ENCODE peak calls at places on chromosomes 11 and 22, in four cellular contexts. L is left ventricle myocardium inferior, M is hepatocyte, P is brain microvascular endothelial cell. I is an unnamed sample.

GRCh38 chr11:105553015-105553414 is 56.9 kb upstream of the GRIA4 start:
- DNase-seq in L (no peak), M (peak; percentile 16), P (peak; percentile 23), I (no peak)

GRCh38 chr11:116691779-116692178 is 81.0 kb downstream of the BUD13 start:
- DNase-seq in L (no peak), M (peak; percentile 68), P (peak; percentile 11), I (peak; percentile 60)

GRCh38 chr11:65437436-65438227 is 15.0 kb downstream of the NEAT1 start:
- DNase-seq in L (no peak), M (peak; percentile 3), P (no peak), I (no peak)

GRCh38 chr11:64878223-64878493 is 263 bp downstream of the EHD1 start:
- DNase-seq in L (no peak), M (no peak), P (peak; percentile 29), I (peak; percentile 22)

GRCh38 chr11:132490976-132491375 is 1041.3 kb downstream of the OPCML start:
- DNase-seq in L (no peak), M (no peak), P (no peak), I (no peak)

GRCh38 chr22:32695451-32695891 is 106.0 kb upstream of the TIMP3 start:
- DNase-seq in L (no peak), M (peak; percentile 69), P (peak; percentile 96), I (peak; percentile 33)

GRCh38 chr22:45376703-45377102 is 36.7 kb downstream of the SMC1B start:
- DNase-seq in L (no peak), M (no peak), P (no peak), I (no peak)

GRCh38 chr11:78742430-78742829 is 167.8 kb upstream of the NARS2 start:
- DNase-seq in L (peak; percentile 69), M (no peak), P (no peak), I (peak; percentile 14)

GRCh38 chr11:79052539-79052938 is 388.3 kb downstream of the TENM4 start:
- DNase-seq in L (no peak), M (no peak), P (peak; percentile 16), I (no peak)

GRCh38 chr22:25134028-25134427 is 65.6 kb upstream of the CRYBB3 start:
- DNase-seq in L (no peak), M (no peak), P (no peak), I (peak; percentile 63)

GRCh38 chr22:24883426-24883825 is 63.1 kb downstream of the LHFPL7 start:
- DNase-seq in L (no peak), M (no peak), P (no peak), I (no peak)

GRCh38 chr22:28034760-28035401 is 115.8 kb upstream of the PITPNB start:
- DNase-seq in L (peak; percentile 84), M (peak; percentile 54), P (peak; percentile 60), I (no peak)

GRCh38 chr11:1157645-1158591 is at the start of gene MUC5AC:
- DNase-seq in L (no peak), M (peak; percentile 2), P (no peak), I (peak; percentile 41)

GRCh38 chr11:64118871-64119495 is 46.9 kb downstream of the MACROD1 start:
- DNase-seq in L (no peak), M (no peak), P (no peak), I (no peak)

GRCh38 chr22:44220727-44221680 is 40.3 kb downstream of the PARVG start:
- DNase-seq in L (no peak), M (no peak), P (no peak), I (no peak)

GRCh38 chr11:28318861-28319260 is 210.7 kb downstream of the METTL15 start:
- DNase-seq in L (no peak), M (no peak), P (no peak), I (no peak)

GRCh38 chr11:43278302-43278956 is 33.4 kb upstream of the API5 start:
- DNase-seq in L (no peak), M (peak; percentile 45), P (peak; percentile 9), I (no peak)

GRCh38 chr11:74492974-74493815 is at the start of gene LIPT2:
- DNase-seq in L (peak; percentile 97), M (peak; percentile 99), P (peak; percentile 95), I (peak; percentile 98)

GRCh38 chr11:128327274-128327673 is 260.1 kb downstream of the ETS1 start:
- DNase-seq in L (no peak), M (no peak), P (no peak), I (no peak)

GRCh38 chr11:65473275-65473860 is 25.5 kb upstream of the MALAT1 start:
- DNase-seq in L (no peak), M (no peak), P (no peak), I (no peak)

GRCh38 chr22:43867839-43868652 is 5.7 kb upstream of the SULT4A1 start:
- DNase-seq in L (peak; percentile 58), M (peak; percentile 91), P (peak; percentile 41), I (peak; percentile 67)

GRCh38 chr11:79189604-79190003 is 251.2 kb downstream of the TENM4 start:
- DNase-seq in L (no peak), M (no peak), P (no peak), I (no peak)

GRCh38 chr22:20438066-20438677 is 547 bp upstream of the SCARF2 start:
- DNase-seq in L (no peak), M (peak; percentile 58), P (no peak), I (no peak)

GRCh38 chr11:129286813-129287212 is 88.8 kb upstream of the BARX2 start:
- DNase-seq in L (no peak), M (no peak), P (no peak), I (no peak)

GRCh38 chr11:126113515-126113957 is 50.9 kb upstream of the CDON start:
- DNase-seq in L (peak; percentile 85), M (peak; percentile 94), P (peak; percentile 80), I (peak; percentile 83)

GRCh38 chr11:92211576-92212167 is 12.9 kb upstream of the FAT3 start:
- DNase-seq in L (no peak), M (peak; percentile 68), P (peak; percentile 22), I (peak; percentile 37)
- TF ChIP-seq CTCF in L (peak; percentile 58), M (peak; percentile 50), P (peak; percentile 74), I (no peak)

GRCh38 chr11:67082071-67082791 is 25.6 kb downstream of the RHOD start:
- DNase-seq in L (no peak), M (peak; percentile 65), P (no peak), I (peak; percentile 49)
- TF ChIP-seq CTCF in L (no peak), M (no peak), P (peak; percentile 24), I (no peak)

DNA sequence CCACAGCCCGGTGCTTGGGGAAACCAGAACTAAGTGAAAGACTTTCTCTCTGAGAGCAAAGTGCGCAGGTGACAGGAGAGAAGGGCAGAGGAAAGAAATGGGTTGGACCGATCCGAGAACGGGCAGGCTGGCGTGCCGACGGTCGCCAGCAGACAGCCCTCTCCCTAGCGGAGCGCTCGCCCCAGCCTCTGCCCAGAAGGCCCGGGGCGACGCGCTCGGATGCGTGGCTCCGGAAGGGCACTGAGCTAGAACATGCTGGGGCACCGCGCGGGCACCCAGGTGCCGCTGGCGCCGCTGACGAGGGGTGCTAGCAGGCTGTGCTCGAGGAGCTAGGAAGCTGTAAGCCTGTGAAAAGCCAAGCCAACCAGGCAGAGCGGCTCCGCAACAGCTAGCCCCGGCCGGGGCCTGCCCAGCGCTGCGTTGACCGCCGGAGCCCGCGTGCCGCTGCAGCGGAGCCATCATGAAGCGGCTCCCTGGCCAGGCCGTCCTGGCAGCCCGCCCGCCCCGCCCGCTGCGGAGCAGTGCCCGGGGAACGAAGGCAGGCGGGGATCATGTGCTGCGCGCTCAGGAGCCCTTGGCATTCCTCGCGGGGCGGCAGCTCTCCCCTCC is 22.1 kb upstream of the RRAS2 start:
- DNase-seq in L (peak; percentile 84), M (peak; percentile 75), P (no peak), I (peak; percentile 67)
- TF ChIP-seq CTCF in L (no peak), M (no peak), P (no peak), I (peak; percentile 9)

GRCh38 chr11:111360150-111361043 is 18.7 kb downstream of the POU2AF1 start:
- DNase-seq in L (no peak), M (peak; percentile 88), P (no peak), I (peak; percentile 34)

GRCh38 chr11:111358038-111359001 is 20.8 kb downstream of the POU2AF1 start:
- DNase-seq in L (no peak), M (no peak), P (no peak), I (no peak)

GRCh38 chr11:111361082-111361801 is 17.8 kb downstream of the POU2AF1 start:
- DNase-seq in L (no peak), M (no peak), P (no peak), I (no peak)

GRCh38 chr11:111357150-111358037 is 21.7 kb downstream of the POU2AF1 start:
- DNase-seq in L (no peak), M (no peak), P (no peak), I (no peak)

DNA sequence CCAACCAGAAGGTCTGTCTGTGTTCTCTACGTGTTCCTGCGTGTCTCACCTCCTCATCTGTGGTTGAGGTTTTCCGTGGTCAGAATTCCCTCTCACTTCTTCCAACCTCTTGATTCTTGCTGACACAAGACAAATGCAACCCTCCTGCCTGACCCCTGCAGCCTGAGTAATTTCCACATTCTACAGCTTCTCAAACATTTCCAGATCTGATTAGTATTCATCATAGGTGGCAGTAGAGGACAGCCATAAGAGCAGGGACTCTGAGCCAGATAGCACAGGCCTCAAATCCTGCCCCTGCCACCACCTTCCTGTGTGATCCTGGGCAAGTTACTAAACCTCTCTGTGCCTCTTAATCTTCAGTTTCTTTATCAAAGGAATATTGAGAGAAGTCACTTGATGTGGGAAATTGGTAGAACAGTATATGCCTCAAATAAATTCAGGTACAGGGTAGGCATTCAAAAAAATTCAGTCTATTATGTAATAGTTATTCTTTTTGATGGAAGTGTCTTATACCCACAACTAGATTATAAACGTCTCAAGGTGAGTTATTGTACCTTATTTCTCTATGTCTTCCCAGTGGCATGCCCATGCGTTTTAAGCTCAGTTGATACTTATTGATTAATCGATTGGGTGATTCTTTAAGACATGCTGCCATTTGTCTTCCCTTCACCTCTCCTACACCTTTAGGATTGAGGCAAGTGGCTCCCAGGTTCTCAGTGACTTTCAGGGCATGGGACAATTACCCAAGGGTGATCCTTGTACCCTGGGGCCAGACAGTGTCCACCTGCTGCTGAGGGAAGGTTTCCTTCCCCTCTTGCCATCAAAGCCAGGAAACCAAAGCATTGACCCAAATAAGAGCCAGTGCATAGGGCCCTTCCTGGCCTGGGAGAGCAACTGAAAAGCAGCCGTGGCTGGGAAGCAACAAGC is 19.6 kb downstream of the POU2AF1 start:
- DNase-seq in L (no peak), M (no peak), P (no peak), I (no peak)
- TF ChIP-seq CTCF in L (no peak), M (no peak), P (no peak), I (no peak)

DNA sequence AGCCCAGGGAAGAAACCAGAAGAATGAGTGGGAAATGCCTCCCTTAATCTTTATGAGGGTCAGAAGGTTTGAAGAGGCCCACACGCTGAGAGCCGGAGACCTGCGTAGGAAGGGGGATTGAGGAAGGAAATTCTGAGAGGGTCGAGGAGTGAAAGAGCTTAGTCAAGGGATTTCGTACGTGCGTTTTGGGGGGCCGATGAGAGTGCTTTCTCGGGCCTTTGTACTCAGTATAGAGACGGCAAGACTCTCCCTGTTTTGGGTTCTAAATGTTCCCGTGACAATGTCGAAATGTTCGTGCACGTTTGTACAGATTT is 459 bp downstream of the C11orf58 start:
- DNase-seq in L (no peak), M (no peak), P (no peak), I (no peak)
- TF ChIP-seq CTCF in L (no peak), M (no peak), P (no peak), I (no peak)

DNA sequence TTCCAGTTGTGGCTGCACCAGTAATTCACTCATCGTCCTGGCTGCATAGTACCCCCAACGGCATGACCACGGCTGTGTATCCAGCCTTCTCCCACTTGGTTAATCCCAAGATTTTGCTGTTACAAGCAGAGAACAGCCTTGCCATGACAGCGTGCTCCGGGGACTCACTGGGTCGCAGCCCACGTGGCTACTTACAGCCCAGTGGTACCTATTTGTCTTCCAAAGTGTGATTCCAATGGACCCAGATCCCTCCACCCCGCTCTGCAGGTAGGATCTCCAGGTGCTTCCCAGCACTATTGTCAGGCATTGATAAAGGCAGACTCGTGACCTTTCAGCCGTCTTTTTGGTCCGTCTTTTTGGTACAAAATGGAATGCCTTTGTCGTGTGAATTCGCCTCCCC is 119.0 kb upstream of the FGF3 start:
- DNase-seq in L (peak; percentile 10), M (no peak), P (no peak), I (no peak)
- TF ChIP-seq CTCF in L (no peak), M (no peak), P (no peak), I (no peak)